ENCODE peak calls at places on chromosomes 4 and X, in eight cellular contexts. One of them, this sample, is unnamed.

GRCh38 chrX:2705036-2705435 is 13.9 kb downstream of the CD99 start:
- DNase-seq in ACHN: no peak
- DNase-seq in T-helper 9 cell: no peak
- DNase-seq in endothelial cell: no peak
- DNase-seq in NCI-H2171: no peak
- DNase-seq in fibroblast of mammary gland: peak; percentile 50
- DNase-seq in sigmoid colon: no peak
- DNase-seq in stimulated activated CD4-positive, alpha-beta T cell treated with anti-CD3 and anti-CD28 coated beads, Interleukin-4, amount 100 ng/mL, for 4 hours: no peak
- DNase-seq in this sample: no peak

GRCh38 chr4:163755013-163755412 is 260.5 kb downstream of the TMA16 start:
- DNase-seq in ACHN: peak; percentile 43
- DNase-seq in T-helper 9 cell: no peak
- DNase-seq in endothelial cell: no peak
- DNase-seq in NCI-H2171: no peak
- DNase-seq in fibroblast of mammary gland: peak; percentile 50
- DNase-seq in sigmoid colon: no peak
- DNase-seq in stimulated activated CD4-positive, alpha-beta T cell treated with anti-CD3 and anti-CD28 coated beads, Interleukin-4, amount 100 ng/mL, for 4 hours: no peak
- DNase-seq in this sample: no peak

GRCh38 chr4:76585897-76586360 is 150.9 kb downstream of the SHROOM3 start:
- DNase-seq in ACHN: peak; percentile 85
- DNase-seq in T-helper 9 cell: no peak
- DNase-seq in endothelial cell: peak; percentile 67
- DNase-seq in NCI-H2171: no peak
- DNase-seq in fibroblast of mammary gland: no peak
- DNase-seq in sigmoid colon: peak; percentile 65
- DNase-seq in stimulated activated CD4-positive, alpha-beta T cell treated with anti-CD3 and anti-CD28 coated beads, Interleukin-4, amount 100 ng/mL, for 4 hours: peak; percentile 1
- DNase-seq in this sample: peak; percentile 81

GRCh38 chrX:16839852-16840460 is 30.2 kb downstream of the RBBP7 start:
- DNase-seq in ACHN: peak; percentile 17
- DNase-seq in T-helper 9 cell: no peak
- DNase-seq in endothelial cell: no peak
- DNase-seq in NCI-H2171: no peak
- DNase-seq in fibroblast of mammary gland: peak; percentile 83
- DNase-seq in sigmoid colon: no peak
- DNase-seq in stimulated activated CD4-positive, alpha-beta T cell treated with anti-CD3 and anti-CD28 coated beads, Interleukin-4, amount 100 ng/mL, for 4 hours: no peak
- DNase-seq in this sample: no peak

GRCh38 chrX:24870143-24870542 is 145.6 kb downstream of the ARX start:
- DNase-seq in ACHN: peak; percentile 57
- DNase-seq in T-helper 9 cell: no peak
- DNase-seq in endothelial cell: no peak
- DNase-seq in NCI-H2171: no peak
- DNase-seq in fibroblast of mammary gland: peak; percentile 3
- DNase-seq in sigmoid colon: no peak
- DNase-seq in stimulated activated CD4-positive, alpha-beta T cell treated with anti-CD3 and anti-CD28 coated beads, Interleukin-4, amount 100 ng/mL, for 4 hours: no peak
- DNase-seq in this sample: no peak

GRCh38 chr4:121818215-121818614 is 5.5 kb downstream of the CCNA2 start:
- DNase-seq in ACHN: no peak
- DNase-seq in T-helper 9 cell: no peak
- DNase-seq in endothelial cell: no peak
- DNase-seq in NCI-H2171: no peak
- DNase-seq in fibroblast of mammary gland: no peak
- DNase-seq in sigmoid colon: no peak
- DNase-seq in stimulated activated CD4-positive, alpha-beta T cell treated with anti-CD3 and anti-CD28 coated beads, Interleukin-4, amount 100 ng/mL, for 4 hours: no peak
- DNase-seq in this sample: no peak

GRCh38 chr4:113256946-113257345 is 207.5 kb downstream of the ANK2 start:
- DNase-seq in ACHN: no peak
- DNase-seq in T-helper 9 cell: no peak
- DNase-seq in endothelial cell: no peak
- DNase-seq in NCI-H2171: no peak
- DNase-seq in fibroblast of mammary gland: peak; percentile 80
- DNase-seq in sigmoid colon: no peak
- DNase-seq in stimulated activated CD4-positive, alpha-beta T cell treated with anti-CD3 and anti-CD28 coated beads, Interleukin-4, amount 100 ng/mL, for 4 hours: no peak
- DNase-seq in this sample: no peak

GRCh38 chr4:26256016-26256415 is 64.8 kb upstream of the RBPJ start:
- DNase-seq in ACHN: no peak
- DNase-seq in T-helper 9 cell: no peak
- DNase-seq in endothelial cell: no peak
- DNase-seq in NCI-H2171: no peak
- DNase-seq in fibroblast of mammary gland: peak; percentile 72
- DNase-seq in sigmoid colon: no peak
- DNase-seq in stimulated activated CD4-positive, alpha-beta T cell treated with anti-CD3 and anti-CD28 coated beads, Interleukin-4, amount 100 ng/mL, for 4 hours: no peak
- DNase-seq in this sample: no peak

GRCh38 chr4:95092762-95093161 is 335.0 kb downstream of the BMPR1B start:
- DNase-seq in ACHN: no peak
- DNase-seq in T-helper 9 cell: no peak
- DNase-seq in endothelial cell: no peak
- DNase-seq in NCI-H2171: peak; percentile 16
- DNase-seq in fibroblast of mammary gland: no peak
- DNase-seq in sigmoid colon: no peak
- DNase-seq in stimulated activated CD4-positive, alpha-beta T cell treated with anti-CD3 and anti-CD28 coated beads, Interleukin-4, amount 100 ng/mL, for 4 hours: no peak
- DNase-seq in this sample: no peak

GRCh38 chr4:71130827-71131603 is 137.6 kb downstream of the DCK start:
- DNase-seq in ACHN: peak; percentile 59
- DNase-seq in T-helper 9 cell: no peak
- DNase-seq in endothelial cell: no peak
- DNase-seq in NCI-H2171: no peak
- DNase-seq in fibroblast of mammary gland: peak; percentile 80
- DNase-seq in sigmoid colon: no peak
- DNase-seq in stimulated activated CD4-positive, alpha-beta T cell treated with anti-CD3 and anti-CD28 coated beads, Interleukin-4, amount 100 ng/mL, for 4 hours: no peak
- DNase-seq in this sample: no peak

GRCh38 chrX:107547621-107548020 is 80.7 kb upstream of the PRPS1 start:
- DNase-seq in ACHN: no peak
- DNase-seq in T-helper 9 cell: no peak
- DNase-seq in endothelial cell: no peak
- DNase-seq in NCI-H2171: no peak
- DNase-seq in fibroblast of mammary gland: no peak
- DNase-seq in sigmoid colon: no peak
- DNase-seq in stimulated activated CD4-positive, alpha-beta T cell treated with anti-CD3 and anti-CD28 coated beads, Interleukin-4, amount 100 ng/mL, for 4 hours: no peak
- DNase-seq in this sample: no peak

GRCh38 chr4:186017801-186018200 is 51.2 kb upstream of the TLR3 start:
- DNase-seq in ACHN: no peak
- DNase-seq in T-helper 9 cell: no peak
- DNase-seq in endothelial cell: no peak
- DNase-seq in NCI-H2171: no peak
- DNase-seq in fibroblast of mammary gland: no peak
- DNase-seq in sigmoid colon: no peak
- DNase-seq in stimulated activated CD4-positive, alpha-beta T cell treated with anti-CD3 and anti-CD28 coated beads, Interleukin-4, amount 100 ng/mL, for 4 hours: no peak
- DNase-seq in this sample: no peak

GRCh38 chr4:22315643-22316042 is 200.2 kb downstream of the ADGRA3 start:
- DNase-seq in ACHN: no peak
- DNase-seq in T-helper 9 cell: no peak
- DNase-seq in endothelial cell: no peak
- DNase-seq in NCI-H2171: no peak
- DNase-seq in fibroblast of mammary gland: peak; percentile 24
- DNase-seq in sigmoid colon: no peak
- DNase-seq in stimulated activated CD4-positive, alpha-beta T cell treated with anti-CD3 and anti-CD28 coated beads, Interleukin-4, amount 100 ng/mL, for 4 hours: no peak
- DNase-seq in this sample: no peak

GRCh38 chrX:41720125-41720780 is 3.7 kb upstream of the GPR82 start:
- DNase-seq in ACHN: no peak
- DNase-seq in T-helper 9 cell: no peak
- DNase-seq in endothelial cell: no peak
- DNase-seq in NCI-H2171: no peak
- DNase-seq in fibroblast of mammary gland: peak; percentile 10
- DNase-seq in sigmoid colon: no peak
- DNase-seq in stimulated activated CD4-positive, alpha-beta T cell treated with anti-CD3 and anti-CD28 coated beads, Interleukin-4, amount 100 ng/mL, for 4 hours: no peak
- DNase-seq in this sample: no peak

GRCh38 chr4:61511716-61512488 is 311.8 kb downstream of the ADGRL3 start:
- DNase-seq in ACHN: peak; percentile 48
- DNase-seq in T-helper 9 cell: no peak
- DNase-seq in endothelial cell: no peak
- DNase-seq in NCI-H2171: no peak
- DNase-seq in fibroblast of mammary gland: peak; percentile 58
- DNase-seq in sigmoid colon: no peak
- DNase-seq in stimulated activated CD4-positive, alpha-beta T cell treated with anti-CD3 and anti-CD28 coated beads, Interleukin-4, amount 100 ng/mL, for 4 hours: no peak
- DNase-seq in this sample: no peak

GRCh38 chr4:33381806-33382205 is 2661.6 kb downstream of the PCDH7 start:
- DNase-seq in ACHN: no peak
- DNase-seq in T-helper 9 cell: no peak
- DNase-seq in endothelial cell: no peak
- DNase-seq in NCI-H2171: no peak
- DNase-seq in fibroblast of mammary gland: no peak
- DNase-seq in sigmoid colon: no peak
- DNase-seq in stimulated activated CD4-positive, alpha-beta T cell treated with anti-CD3 and anti-CD28 coated beads, Interleukin-4, amount 100 ng/mL, for 4 hours: no peak
- DNase-seq in this sample: no peak

GRCh38 chr4:138086471-138086870 is 155.7 kb downstream of the SLC7A11 start:
- DNase-seq in ACHN: no peak
- DNase-seq in T-helper 9 cell: no peak
- DNase-seq in endothelial cell: no peak
- DNase-seq in NCI-H2171: no peak
- DNase-seq in fibroblast of mammary gland: no peak
- DNase-seq in sigmoid colon: no peak
- DNase-seq in stimulated activated CD4-positive, alpha-beta T cell treated with anti-CD3 and anti-CD28 coated beads, Interleukin-4, amount 100 ng/mL, for 4 hours: no peak
- DNase-seq in this sample: no peak

GRCh38 chrX:11533211-11533651 is 132.5 kb downstream of the ARHGAP6 start:
- DNase-seq in ACHN: peak; percentile 72
- DNase-seq in T-helper 9 cell: no peak
- DNase-seq in endothelial cell: no peak
- DNase-seq in NCI-H2171: peak; percentile 26
- DNase-seq in fibroblast of mammary gland: peak; percentile 88
- DNase-seq in sigmoid colon: no peak
- DNase-seq in stimulated activated CD4-positive, alpha-beta T cell treated with anti-CD3 and anti-CD28 coated beads, Interleukin-4, amount 100 ng/mL, for 4 hours: no peak
- DNase-seq in this sample: no peak

GRCh38 chrX:83508526-83509245 is 596 bp downstream of the POU3F4 start:
- DNase-seq in ACHN: no peak
- DNase-seq in T-helper 9 cell: no peak
- DNase-seq in endothelial cell: no peak
- DNase-seq in NCI-H2171: no peak
- DNase-seq in fibroblast of mammary gland: no peak
- DNase-seq in sigmoid colon: no peak
- DNase-seq in stimulated activated CD4-positive, alpha-beta T cell treated with anti-CD3 and anti-CD28 coated beads, Interleukin-4, amount 100 ng/mL, for 4 hours: no peak
- DNase-seq in this sample: no peak

GRCh38 chrX:118724775-118725174 is 2.6 kb upstream of the IL13RA1 start:
- DNase-seq in ACHN: no peak
- DNase-seq in T-helper 9 cell: no peak
- DNase-seq in endothelial cell: no peak
- DNase-seq in NCI-H2171: no peak
- DNase-seq in fibroblast of mammary gland: peak; percentile 35
- DNase-seq in sigmoid colon: no peak
- DNase-seq in stimulated activated CD4-positive, alpha-beta T cell treated with anti-CD3 and anti-CD28 coated beads, Interleukin-4, amount 100 ng/mL, for 4 hours: no peak
- DNase-seq in this sample: no peak

GRCh38 chr4:188408244-188409067 is 269.2 kb downstream of the TRIML1 start:
- DNase-seq in ACHN: no peak
- DNase-seq in T-helper 9 cell: no peak
- DNase-seq in endothelial cell: no peak
- DNase-seq in NCI-H2171: no peak
- DNase-seq in fibroblast of mammary gland: peak; percentile 86
- DNase-seq in sigmoid colon: no peak
- DNase-seq in stimulated activated CD4-positive, alpha-beta T cell treated with anti-CD3 and anti-CD28 coated beads, Interleukin-4, amount 100 ng/mL, for 4 hours: no peak
- DNase-seq in this sample: no peak

This sample was measured in left lobe of liver.